ENCODE peak calls at places on chromosomes 7 and 10, in five cellular contexts. F is A549, S is GM12878, P is HepG2, U is K562. T is an unnamed sample.

GRCh38 chr7:2542924-2543871 is 12.1 kb downstream of the BRAT1 start:
- DNase-seq in F (no peak), S (no peak), P (no peak), U (no peak), T (no peak)

GRCh38 chr10:96820730-96821129 is 11.4 kb upstream of the LCOR start:
- DNase-seq in F (no peak), S (no peak), P (no peak), U (no peak), T (no peak)

GRCh38 chr10:101227765-101228681 is 1.2 kb downstream of the LBX1 start:
- DNase-seq in F (peak; percentile 67), S (no peak), P (no peak), U (no peak), T (no peak)

GRCh38 chr7:93977551-93977950 is 26.6 kb downstream of the BET1 start:
- DNase-seq in F (no peak), S (no peak), P (no peak), U (no peak), T (no peak)

GRCh38 chr10:55822096-55822495 is 539.0 kb downstream of the ZWINT start:
- DNase-seq in F (no peak), S (no peak), P (no peak), U (no peak), T (no peak)

GRCh38 chr10:6667679-6668270 is 87.7 kb upstream of the PRKCQ start:
- DNase-seq in F (peak; percentile 66), S (no peak), P (peak; percentile 18), U (peak; percentile 46), T (peak; percentile 43)

GRCh38 chr7:107501593-107501992 is 31.7 kb downstream of the GPR22 start:
- DNase-seq in F (peak; percentile 59), S (no peak), P (peak; percentile 36), U (peak; percentile 70), T (peak; percentile 41)

GRCh38 chr7:28315565-28316420 is 96.5 kb upstream of the CREB5 start:
- DNase-seq in F (no peak), S (no peak), P (no peak), U (no peak), T (peak; percentile 87)

GRCh38 chr10:77702166-77702565 is 64.6 kb upstream of the KCNMA1 start:
- DNase-seq in F (no peak), S (no peak), P (no peak), U (no peak), T (peak; percentile 94)

GRCh38 chr7:74064696-74065095 is 18.9 kb upstream of the LIMK1 start:
- DNase-seq in F (no peak), S (no peak), P (no peak), U (no peak), T (no peak)

GRCh38 chr7:155829796-155830470 is 17.7 kb upstream of the SHH start:
- DNase-seq in F (peak; percentile 17), S (no peak), P (no peak), U (no peak), T (no peak)

GRCh38 chr10:86047588-86047987 is 319.0 kb downstream of the GRID1 start:
- DNase-seq in F (no peak), S (peak; percentile 24), P (no peak), U (no peak), T (no peak)

GRCh38 chr7:103871473-103871872 is 118.0 kb downstream of the RELN start:
- DNase-seq in F (no peak), S (no peak), P (no peak), U (no peak), T (no peak)

GRCh38 chr10:59175538-59176240 is 754 bp upstream of the PHYHIPL start:
- DNase-seq in F (peak; percentile 8), S (no peak), P (peak; percentile 40), U (no peak), T (no peak)

GRCh38 chr10:103714232-103714891 is 141.0 kb downstream of the SH3PXD2A start:
- DNase-seq in F (no peak), S (no peak), P (peak; percentile 59), U (no peak), T (no peak)

GRCh38 chr7:13778967-13779366 is 210.5 kb downstream of the ETV1 start:
- DNase-seq in F (no peak), S (no peak), P (no peak), U (no peak), T (peak; percentile 35)

GRCh38 chr7:7323352-7323751 is 141.0 kb downstream of the C1GALT1 start:
- DNase-seq in F (no peak), S (peak; percentile 35), P (no peak), U (no peak), T (no peak)

GRCh38 chr10:4170633-4171314 is 385.8 kb upstream of the KLF6 start:
- DNase-seq in F (no peak), S (peak; percentile 1), P (no peak), U (no peak), T (no peak)

GRCh38 chr7:121202834-121203233 is 126.0 kb upstream of the WNT16 start:
- DNase-seq in F (no peak), S (no peak), P (no peak), U (no peak), T (peak; percentile 26)

GRCh38 chr7:82624337-82624736 is 180.8 kb upstream of the CACNA2D1 start:
- DNase-seq in F (no peak), S (no peak), P (no peak), U (no peak), T (peak; percentile 97)

GRCh38 chr10:102643346-102644065 is 773 bp upstream of the TRIM8 start:
- DNase-seq in F (peak; percentile 78), S (no peak), P (peak; percentile 70), U (peak; percentile 57), T (peak; percentile 74)

GRCh38 chr7:4739528-4739992 is 35.9 kb upstream of the AP5Z1 start:
- DNase-seq in F (peak; percentile 83), S (no peak), P (peak; percentile 84), U (peak; percentile 65), T (peak; percentile 38)

GRCh38 chr7:3301831-3302618 is 973 bp downstream of the SDK1 start:
- DNase-seq in F (peak; percentile 37), S (no peak), P (peak; percentile 18), U (no peak), T (peak; percentile 29)

GRCh38 chr7:158312789-158313188 is 274.8 kb downstream of the PTPRN2 start:
- DNase-seq in F (no peak), S (no peak), P (no peak), U (no peak), T (no peak)

GRCh38 chr10:84548869-84549268 is 220.5 kb downstream of the CCSER2 start:
- DNase-seq in F (no peak), S (no peak), P (no peak), U (no peak), T (no peak)
- TF ChIP-seq CTCF in F (no peak), S (no peak), P (peak; percentile 38), U (peak; percentile 75), T (peak; percentile 32)

DNA sequence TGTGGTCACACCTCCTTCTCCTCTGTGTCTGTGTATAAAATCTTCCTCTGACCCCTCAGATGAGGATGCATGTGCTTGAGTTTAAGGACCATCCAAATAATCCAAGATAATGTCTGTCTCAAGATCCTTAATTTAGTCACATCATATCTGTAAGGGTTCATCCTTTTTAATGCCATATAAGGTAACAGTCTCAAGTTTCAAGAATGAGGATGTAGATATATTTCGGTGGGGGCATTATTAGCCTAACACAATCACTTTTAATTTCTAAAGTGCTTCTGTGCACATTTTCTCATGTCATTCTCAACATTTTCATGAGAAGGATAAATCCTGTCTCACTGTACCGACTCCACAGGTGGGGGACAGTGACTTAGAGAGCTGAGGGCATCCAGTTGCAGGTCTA is 235.3 kb downstream of the BUB3 start:
- DNase-seq in F (no peak), S (no peak), P (no peak), U (no peak), T (no peak)
- TF ChIP-seq BHLHE40 in F (no peak), S (no peak), P (no peak), U (no peak), T (no peak)

GRCh38 chr7:16092711-16093110 is 328.6 kb downstream of the CRPPA start:
- DNase-seq in F (no peak), S (no peak), P (no peak), U (no peak), T (no peak)

GRCh38 chr7:16098058-16098457 is 323.3 kb downstream of the CRPPA start:
- DNase-seq in F (no peak), S (no peak), P (no peak), U (no peak), T (no peak)

GRCh38 chr7:16091951-16092350 is 329.4 kb downstream of the CRPPA start:
- DNase-seq in F (no peak), S (no peak), P (no peak), U (no peak), T (no peak)

GRCh38 chr7:16098585-16099179 is 322.7 kb downstream of the CRPPA start:
- DNase-seq in F (peak; percentile 29), S (no peak), P (no peak), U (peak; percentile 34), T (peak; percentile 16)

GRCh38 chr7:16094651-16095050 is 326.7 kb downstream of the CRPPA start:
- DNase-seq in F (no peak), S (no peak), P (no peak), U (no peak), T (no peak)
- TF ChIP-seq POLR2A in F (no peak), S (no peak), P (no peak), U (no peak), T (no peak)

GRCh38 chr7:51789494-51789893 is 472.9 kb upstream of the COBL start:
- DNase-seq in F (no peak), S (no peak), P (no peak), U (no peak), T (no peak)
- TF ChIP-seq CTCF in F (no peak), S (no peak), P (peak; percentile 32), U (no peak), T (no peak)

GRCh38 chr7:100825760-100826545 is 1.4 kb downstream of the EPHB4 start:
- DNase-seq in F (peak; percentile 56), S (no peak), P (peak; percentile 57), U (peak; percentile 74), T (peak; percentile 59)

GRCh38 chr7:100824499-100825214 is 2.7 kb downstream of the EPHB4 start:
- DNase-seq in F (no peak), S (no peak), P (no peak), U (no peak), T (no peak)

GRCh38 chr7:100825215-100825671 is 2.1 kb downstream of the EPHB4 start:
- DNase-seq in F (no peak), S (no peak), P (no peak), U (no peak), T (no peak)

GRCh38 chr7:100827330-100828226 is at the start of gene EPHB4:
- DNase-seq in F (peak; percentile 91), S (no peak), P (peak; percentile 90), U (peak; percentile 89), T (peak; percentile 86)

GRCh38 chr7:100826546-100827329 is 585 bp downstream of the EPHB4 start:
- DNase-seq in F (no peak), S (no peak), P (no peak), U (no peak), T (no peak)
- TF ChIP-seq BHLHE40 in F (no peak), S (no peak), P (no peak), U (no peak), T (no peak)